ENCODE peak calls at places on chromosome 11, in five cellular contexts. K is neuronal stem cell, T is spleen, O is aorta, Z is H7. U is an unnamed sample. For H3K36me3, the result is how much of the 10 kb centered on the place peaks cover.

GRCh38 chr11:116457336-116458007 is 315.3 kb downstream of the BUD13 start:
- DNase-seq in K (peak), T (no peak), O (no peak), Z (peak), U (no peak)

GRCh38 chr11:132576706-132577105 is 955.6 kb downstream of the OPCML start:
- DNase-seq in K (no peak), T (no peak), O (no peak), Z (peak), U (no peak)

GRCh38 chr11:2376751-2377451 is at the start of gene CD81:
- DNase-seq in K (peak), T (peak), O (no peak), Z (peak), U (peak)

GRCh38 chr11:43558056-43558455 is 122.5 kb upstream of the HSD17B12 start:
- DNase-seq in K (no peak), T (no peak), O (no peak), Z (no peak), U (no peak)

GRCh38 chr11:132898021-132898420 is 634.3 kb downstream of the OPCML start:
- DNase-seq in K (no peak), T (no peak), O (no peak), Z (no peak), U (no peak)

GRCh38 chr11:15318814-15319213 is 204.1 kb downstream of the INSC start:
- DNase-seq in K (no peak), T (no peak), O (no peak), Z (no peak), U (no peak)

GRCh38 chr11:215581-216037 is 8.1 kb downstream of the RIC8A start:
- DNase-seq in K (no peak), T (no peak), O (no peak), Z (no peak), U (no peak)

GRCh38 chr11:130055637-130056036 is 14.1 kb upstream of the APLP2 start:
- DNase-seq in K (no peak), T (no peak), O (no peak), Z (no peak), U (no peak)

GRCh38 chr11:110908401-110909106 is 196.3 kb upstream of the ARHGAP20 start:
- DNase-seq in K (no peak), T (no peak), O (no peak), Z (no peak), U (peak)

GRCh38 chr11:118012083-118012669 is 26.0 kb downstream of the IL10RA start:
- DNase-seq in K (no peak), T (peak), O (no peak), Z (no peak), U (peak)

GRCh38 chr11:11065396-11065795 is 207.5 kb upstream of the ZBED5 start:
- DNase-seq in K (no peak), T (no peak), O (no peak), Z (peak), U (no peak)

GRCh38 chr11:825366-826231 is 2.1 kb upstream of the CRACR2B start:
- DNase-seq in K (no peak), T (no peak), O (no peak), Z (no peak), U (no peak)

GRCh38 chr11:16278273-16278672 is 78.1 kb downstream of the SOX6 start:
- DNase-seq in K (no peak), T (no peak), O (no peak), Z (no peak), U (no peak)

DNA sequence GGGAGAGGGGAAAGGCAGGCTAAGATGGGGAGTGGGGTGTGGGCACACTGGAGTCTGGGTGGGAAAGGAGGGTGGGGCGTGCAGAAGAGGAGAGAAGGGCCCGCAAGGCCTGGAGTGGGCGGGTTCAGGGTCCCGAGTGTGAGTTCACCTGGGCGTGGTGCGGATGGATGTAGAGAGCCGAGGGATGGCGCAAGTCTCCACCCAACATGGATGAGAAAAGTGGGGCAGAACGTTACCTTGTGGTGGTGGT is 364 bp upstream of the ABCC8 start:
- DNase-seq in K (no peak), T (no peak), O (no peak), Z (no peak), U (no peak)
- H3K4me3 ChIP-seq in K (peak), T (no peak), O (no peak), Z (peak), U (no peak)

DNA sequence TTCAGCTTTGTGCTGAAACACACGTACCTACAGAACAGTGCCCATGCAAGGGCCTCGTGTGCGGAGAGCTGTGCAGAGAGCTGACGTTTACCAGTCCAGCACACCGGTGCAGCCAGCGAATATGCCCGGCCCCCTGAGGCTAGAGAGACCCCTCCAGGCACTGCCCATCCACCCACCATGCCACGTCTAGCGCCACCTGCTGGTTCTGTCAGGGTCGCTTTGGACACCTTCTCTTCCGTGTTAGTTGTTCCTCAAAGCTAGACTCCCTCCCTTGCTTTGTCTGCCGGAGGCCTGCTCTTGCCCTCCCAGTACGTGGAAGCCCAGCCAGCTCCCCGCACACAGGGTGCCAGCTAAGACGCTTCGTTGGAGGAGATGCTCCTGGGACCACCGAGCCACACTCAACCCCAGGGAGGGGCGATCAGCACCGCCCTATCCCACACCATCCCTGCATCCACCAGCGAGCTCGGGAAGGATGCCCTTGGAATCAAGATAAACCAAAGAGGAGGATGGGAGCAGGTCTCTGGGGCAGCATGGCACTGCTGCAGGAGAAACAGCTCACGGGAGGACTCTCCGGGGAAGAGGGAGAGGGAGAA is 43.4 kb downstream of the CPT1A start:
- DNase-seq in K (peak), T (peak), O (no peak), Z (peak), U (peak)
- H3K36me3 ChIP-seq in K (under half), T (under half), O (under half), Z (under half), U (under half)

GRCh38 chr11:63889344-63889743 is 27.6 kb downstream of the RCOR2 start:
- DNase-seq in K (no peak), T (no peak), O (no peak), Z (no peak), U (no peak)
- H3K4me3 ChIP-seq in K (no peak), T (no peak), O (no peak), Z (no peak), U (no peak)

GRCh38 chr11:18364495-18365047 is 29.8 kb upstream of the LDHA start:
- DNase-seq in K (no peak), T (no peak), O (no peak), Z (no peak), U (no peak)

GRCh38 chr11:18361154-18361553 is 33.2 kb upstream of the LDHA start:
- DNase-seq in K (no peak), T (no peak), O (no peak), Z (no peak), U (no peak)

GRCh38 chr11:18358646-18359045 is 35.7 kb upstream of the LDHA start:
- DNase-seq in K (no peak), T (no peak), O (no peak), Z (no peak), U (no peak)
- H3K36me3 ChIP-seq in K (under half), T (under half), O (under half), Z (under half), U (half or more)

GRCh38 chr11:65214212-65214845 is 32.6 kb downstream of the CAPN1 start:
- DNase-seq in K (no peak), T (peak), O (no peak), Z (no peak), U (no peak)

GRCh38 chr11:65216830-65217229 is 35.1 kb downstream of the CAPN1 start:
- DNase-seq in K (no peak), T (peak), O (no peak), Z (no peak), U (no peak)

GRCh38 chr11:65213322-65214211 is 31.8 kb downstream of the CAPN1 start:
- DNase-seq in K (no peak), T (peak), O (no peak), Z (peak), U (no peak)

GRCh38 chr11:65217441-65218423 is 36.0 kb downstream of the CAPN1 start:
- DNase-seq in K (no peak), T (peak), O (no peak), Z (no peak), U (peak)

DNA sequence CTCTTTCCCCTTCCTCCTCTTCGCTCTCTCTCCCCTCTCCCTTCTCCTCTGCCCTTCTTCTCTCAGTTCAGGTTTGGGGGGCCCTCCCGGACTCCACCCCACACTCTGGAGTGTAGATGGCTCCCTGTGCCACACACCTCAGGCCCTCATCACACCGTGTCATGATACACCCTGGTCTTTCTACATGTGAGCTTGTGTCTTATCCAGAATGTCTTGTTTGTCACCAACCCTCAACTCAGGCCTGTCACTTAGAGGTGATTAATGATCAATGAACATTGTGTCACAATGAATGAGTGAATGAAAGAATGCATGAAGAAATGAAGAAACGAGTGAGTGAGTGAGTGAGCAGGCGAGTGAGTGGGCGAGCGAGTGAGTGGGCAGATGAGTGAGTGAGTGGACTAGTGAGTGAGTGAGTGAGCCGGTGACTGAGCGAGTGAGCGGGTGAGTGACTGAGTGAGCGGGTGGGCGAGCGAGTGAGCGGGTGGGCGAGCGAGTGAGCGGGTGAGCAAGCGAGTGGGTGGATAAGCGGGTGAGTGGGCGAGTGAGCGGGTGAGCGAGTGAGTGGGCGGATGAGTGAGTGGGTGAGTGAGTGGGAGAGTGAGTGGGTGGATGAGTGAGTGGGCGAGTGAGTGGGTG is 33.8 kb downstream of the CAPN1 start:
- DNase-seq in K (no peak), T (no peak), O (no peak), Z (no peak), U (no peak)
- H3K4me3 ChIP-seq in K (no peak), T (no peak), O (no peak), Z (no peak), U (no peak)

GRCh38 chr11:74818283-74818946 is 69.8 kb downstream of the RNF169 start:
- DNase-seq in K (no peak), T (no peak), O (no peak), Z (no peak), U (no peak)

GRCh38 chr11:74822187-74822586 is 73.5 kb downstream of the RNF169 start:
- DNase-seq in K (no peak), T (no peak), O (no peak), Z (no peak), U (no peak)

GRCh38 chr11:74824285-74824982 is 75.8 kb downstream of the RNF169 start:
- DNase-seq in K (no peak), T (no peak), O (no peak), Z (no peak), U (no peak)

GRCh38 chr11:74819400-74819799 is 70.8 kb downstream of the RNF169 start:
- DNase-seq in K (no peak), T (no peak), O (no peak), Z (no peak), U (no peak)

DNA sequence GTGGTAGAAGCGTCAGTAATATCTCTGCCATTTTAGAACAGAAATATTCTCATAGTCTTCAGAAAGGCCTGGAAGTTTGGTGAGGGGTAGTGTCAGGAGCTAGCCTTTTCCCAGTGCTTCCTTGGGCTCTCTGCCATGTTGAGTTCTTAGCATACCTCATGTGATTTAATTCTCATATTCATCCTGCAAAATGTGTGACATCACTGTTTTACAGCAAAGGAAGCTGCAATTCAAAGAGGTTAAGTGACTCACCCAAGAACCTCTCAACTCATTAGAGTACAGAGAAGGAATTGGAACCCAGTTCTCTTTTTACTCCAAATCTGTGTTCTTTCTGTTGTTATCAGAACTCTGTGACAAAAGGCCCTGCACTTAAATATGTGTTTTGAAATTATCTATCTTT is 72.1 kb downstream of the RNF169 start:
- DNase-seq in K (no peak), T (no peak), O (no peak), Z (no peak), U (no peak)
- H3K36me3 ChIP-seq in K (under half), T (under half), O (under half), Z (under half), U (half or more)